ENCODE peak calls at places on chromosome 22, in seven cellular contexts. P, D, I, O, L, B and W are unnamed samples.

GRCh38 chr22:48121984-48122383 is 1359.5 kb downstream of the TBC1D22A start:
- DNase-seq in P (no peak), D (no peak), I (no peak), O (no peak), L (no peak), B (no peak), W (no peak)

GRCh38 chr22:45036154-45036553 is 26.3 kb upstream of the PHF21B start:
- DNase-seq in P (no peak), D (no peak), I (no peak), O (no peak), L (peak), B (no peak), W (no peak)

GRCh38 chr22:30077279-30077678 is 3.0 kb upstream of the HORMAD2 start:
- DNase-seq in P (no peak), D (no peak), I (no peak), O (no peak), L (no peak), B (no peak), W (no peak)

GRCh38 chr22:46487318-46487717 is 50.1 kb downstream of the CELSR1 start:
- DNase-seq in P (no peak), D (no peak), I (no peak), O (no peak), L (no peak), B (no peak), W (no peak)

GRCh38 chr22:31882971-31883370 is 61.4 kb upstream of the YWHAH start:
- DNase-seq in P (no peak), D (no peak), I (no peak), O (no peak), L (no peak), B (no peak), W (no peak)

GRCh38 chr22:45212306-45212709 is 28.4 kb downstream of the KIAA0930 start:
- DNase-seq in P (no peak), D (peak), I (no peak), O (peak), L (peak), B (peak), W (no peak)

GRCh38 chr22:19070397-19071169 is 51.6 kb downstream of the DGCR2 start:
- DNase-seq in P (no peak), D (no peak), I (no peak), O (no peak), L (no peak), B (no peak), W (no peak)

GRCh38 chr22:36443198-36443770 is 38.2 kb downstream of the TXN2 start:
- DNase-seq in P (no peak), D (no peak), I (no peak), O (no peak), L (no peak), B (no peak), W (no peak)

GRCh38 chr22:36160499-36160942 is at the start of gene APOL3:
- DNase-seq in P (no peak), D (no peak), I (peak), O (peak), L (peak), B (peak), W (no peak)

GRCh38 chr22:45304971-45305370 is 4.8 kb upstream of the FAM118A start:
- DNase-seq in P (no peak), D (no peak), I (no peak), O (no peak), L (no peak), B (no peak), W (no peak)

GRCh38 chr22:29391546-29391945 is 3.2 kb upstream of the AP1B1 start:
- DNase-seq in P (no peak), D (no peak), I (no peak), O (no peak), L (no peak), B (no peak), W (no peak)

GRCh38 chr22:24271406-24271760 is 752 bp downstream of the SPECC1L start:
- DNase-seq in P (no peak), D (no peak), I (no peak), O (no peak), L (peak), B (no peak), W (no peak)

GRCh38 chr22:17191163-17191562 is 28.1 kb downstream of the ADA2 start:
- DNase-seq in P (no peak), D (no peak), I (no peak), O (no peak), L (peak), B (no peak), W (no peak)

GRCh38 chr22:17705565-17706450 is 67.3 kb downstream of the BCL2L13 start:
- DNase-seq in P (no peak), D (no peak), I (no peak), O (no peak), L (peak), B (no peak), W (no peak)

GRCh38 chr22:39927544-39927943 is 26.7 kb downstream of the GRAP2 start:
- DNase-seq in P (no peak), D (no peak), I (no peak), O (no peak), L (no peak), B (no peak), W (no peak)

GRCh38 chr22:23691748-23692423 is 1.1 kb downstream of the RGL4 start:
- DNase-seq in P (no peak), D (no peak), I (no peak), O (peak), L (no peak), B (no peak), W (no peak)

GRCh38 chr22:50576070-50576469 is 2.2 kb downstream of the CPT1B start:
- DNase-seq in P (peak), D (peak), I (no peak), O (no peak), L (peak), B (no peak), W (no peak)

GRCh38 chr22:45208993-45209838 is 31.5 kb downstream of the KIAA0930 start:
- DNase-seq in P (no peak), D (no peak), I (no peak), O (no peak), L (peak), B (no peak), W (no peak)

GRCh38 chr22:21712751-21713427 is 22.7 kb downstream of the YPEL1 start:
- DNase-seq in P (peak), D (peak), I (no peak), O (peak), L (peak), B (peak), W (no peak)

GRCh38 chr22:21713428-21714058 is 22.1 kb downstream of the YPEL1 start:
- DNase-seq in P (no peak), D (no peak), I (peak), O (no peak), L (no peak), B (no peak), W (no peak)

GRCh38 chr22:21711851-21712250 is 23.7 kb downstream of the YPEL1 start:
- DNase-seq in P (no peak), D (no peak), I (no peak), O (no peak), L (no peak), B (no peak), W (no peak)

GRCh38 chr22:21714784-21715183 is 20.8 kb downstream of the YPEL1 start:
- DNase-seq in P (no peak), D (no peak), I (no peak), O (no peak), L (peak), B (no peak), W (no peak)

GRCh38 chr22:21714059-21714770 is 21.4 kb downstream of the YPEL1 start:
- DNase-seq in P (no peak), D (no peak), I (no peak), O (no peak), L (no peak), B (no peak), W (no peak)
- H3K27ac ChIP-seq in P (no peak), D (no peak), I (no peak), O (no peak), L (no peak), B (no peak), W (no peak)

DNA sequence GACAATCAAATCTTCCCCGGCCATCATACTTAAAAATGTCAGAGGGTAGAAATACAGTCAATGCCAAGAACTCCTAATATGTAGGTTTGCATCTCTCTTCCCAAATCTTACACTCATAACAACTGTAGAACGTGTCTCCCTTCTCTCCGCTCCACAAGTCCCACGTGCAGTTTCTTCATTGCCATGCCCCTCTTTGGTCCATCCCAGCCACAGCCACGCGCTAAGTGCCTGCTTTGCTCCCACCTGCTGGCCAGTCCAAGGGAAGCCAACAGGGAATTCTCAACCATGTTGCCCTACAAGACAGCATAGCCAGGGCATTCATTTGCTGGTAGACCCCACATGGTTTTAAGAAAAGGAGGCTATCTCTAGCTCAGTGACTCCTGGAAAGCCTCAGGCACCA is 420.6 kb upstream of the ISX start:
- DNase-seq in P (no peak), D (no peak), I (no peak), O (no peak), L (no peak), B (no peak), W (no peak)
- TF ChIP-seq CTCF in P (no peak), D (no peak), I (no peak), O (no peak), L (no peak), B (no peak), W (no peak)

DNA sequence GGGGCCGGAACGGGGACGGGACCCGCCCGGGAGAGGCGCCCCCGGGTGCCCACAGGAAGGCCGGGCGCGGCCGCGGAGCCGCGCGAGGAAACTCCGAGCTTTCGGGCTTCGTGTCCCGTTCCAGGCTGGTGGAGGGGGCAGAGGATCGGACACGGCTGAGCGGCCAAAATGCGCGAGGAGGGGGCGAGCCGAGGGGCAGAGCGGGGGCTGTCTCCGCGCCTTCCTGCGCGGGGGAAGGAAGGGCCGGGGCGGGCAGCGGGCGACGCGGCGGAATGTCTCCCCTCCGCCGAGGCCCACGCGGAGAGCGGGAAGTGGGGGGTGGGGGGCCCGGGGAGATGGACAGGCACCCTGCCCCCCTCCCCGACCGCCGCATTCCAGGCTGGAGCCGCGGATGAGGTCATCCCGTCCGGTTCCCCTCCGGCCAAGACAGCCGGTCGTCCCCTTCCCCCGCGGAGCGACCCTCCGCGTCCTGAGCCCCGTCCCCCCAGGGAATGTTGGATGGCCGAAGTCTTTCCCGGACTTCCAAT is 465 bp downstream of the CDC42EP1 start:
- DNase-seq in P (no peak), D (no peak), I (no peak), O (no peak), L (peak), B (peak), W (no peak)
- TF ChIP-seq POLR2A in P (no peak), D (no peak), I (no peak), O (no peak), L (peak), B (no peak), W (no peak)

DNA sequence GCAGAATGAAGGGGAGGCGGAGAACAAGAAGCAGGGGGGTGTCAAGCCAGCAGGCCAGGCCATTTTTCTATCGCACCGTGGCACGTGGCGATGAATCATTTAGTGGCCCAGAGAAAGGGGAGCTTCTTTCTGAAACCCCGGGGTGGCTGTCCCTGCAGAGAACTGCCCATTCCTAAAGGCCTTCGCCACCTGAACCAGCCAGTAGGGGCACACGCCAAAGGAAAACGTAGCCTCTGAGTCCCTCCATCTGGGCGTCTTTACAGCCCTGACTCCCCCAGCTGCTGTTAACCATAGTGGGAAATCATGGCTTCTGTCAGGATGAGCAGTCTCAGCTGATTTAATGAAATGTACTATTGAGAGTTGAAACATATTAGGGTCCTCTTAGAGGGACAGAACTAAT is 8.9 kb downstream of the ASPHD2 start:
- DNase-seq in P (no peak), D (no peak), I (no peak), O (no peak), L (no peak), B (no peak), W (no peak)
- H3K27ac ChIP-seq in P (no peak), D (no peak), I (no peak), O (no peak), L (no peak), B (no peak), W (peak)

DNA sequence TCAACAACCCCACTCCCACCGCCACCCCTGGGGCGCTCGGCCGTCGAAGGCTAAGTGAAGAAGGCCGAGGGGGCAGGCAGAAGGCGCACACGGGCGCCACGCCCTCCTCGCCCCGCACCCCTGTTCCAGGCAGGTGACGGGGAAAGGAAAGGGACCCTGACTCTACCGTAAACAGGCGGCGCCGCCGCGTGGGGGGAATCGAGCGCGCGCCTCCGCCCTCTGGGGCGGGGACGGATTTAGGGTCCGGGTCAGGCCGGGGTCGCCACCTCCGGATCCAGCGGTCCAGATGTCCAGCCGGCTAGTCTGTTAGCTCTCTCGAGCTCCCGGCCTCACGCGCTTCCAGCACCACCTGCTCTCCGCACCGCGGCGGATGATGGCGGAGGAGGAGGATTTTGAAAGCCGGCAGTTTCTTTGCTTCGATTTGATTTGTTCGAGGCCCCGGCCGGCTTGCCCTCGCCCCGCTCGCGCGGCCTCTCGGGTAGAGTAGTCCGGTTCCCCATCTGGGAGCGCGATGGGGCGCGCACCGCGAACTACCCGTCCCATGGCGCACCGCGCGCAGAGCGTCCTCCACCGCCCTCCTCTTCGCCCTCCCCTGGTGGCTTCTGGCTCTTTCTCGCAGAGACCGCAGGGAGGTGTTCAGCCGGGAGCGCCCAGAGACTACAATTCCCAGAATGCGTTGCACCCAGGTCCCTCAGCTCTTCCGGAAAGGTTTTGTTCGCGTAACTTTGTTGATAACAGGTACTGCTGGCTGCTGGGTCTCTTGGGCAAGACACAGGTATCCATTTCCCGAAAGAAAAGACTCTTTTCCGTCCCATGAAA is at the start of gene RANGAP1:
- DNase-seq in P (peak), D (peak), I (peak), O (peak), L (peak), B (peak), W (peak)
- TF ChIP-seq CTCF in P (no peak), D (no peak), I (no peak), O (peak), L (peak), B (peak), W (peak)

GRCh38 chr22:42617155-42617983 is 2.7 kb upstream of the POLDIP3 start:
- DNase-seq in P (no peak), D (no peak), I (no peak), O (no peak), L (no peak), B (no peak), W (no peak)
- TF ChIP-seq POLR2A in P (no peak), D (no peak), I (peak), O (no peak), L (no peak), B (no peak), W (no peak)

GRCh38 chr22:27919943-27920755 is 1.1 kb upstream of the PITPNB start:
- DNase-seq in P (no peak), D (peak), I (no peak), O (peak), L (peak), B (peak), W (no peak)

GRCh38 chr22:27919222-27919942 is at the start of gene PITPNB:
- DNase-seq in P (peak), D (peak), I (peak), O (peak), L (peak), B (peak), W (peak)

GRCh38 chr22:27913162-27913741 is 5.8 kb downstream of the PITPNB start:
- DNase-seq in P (no peak), D (no peak), I (no peak), O (no peak), L (peak), B (no peak), W (no peak)

GRCh38 chr22:27918351-27919221 is 470 bp downstream of the PITPNB start:
- DNase-seq in P (no peak), D (peak), I (no peak), O (peak), L (peak), B (peak), W (no peak)
- H3K27ac ChIP-seq in P (peak), D (peak), I (peak), O (peak), L (peak), B (peak), W (peak)

GRCh38 chr22:49549256-49549655 is 278.4 kb downstream of the BRD1 start:
- DNase-seq in P (no peak), D (no peak), I (no peak), O (no peak), L (no peak), B (no peak), W (no peak)

GRCh38 chr22:49549851-49550430 is 277.7 kb downstream of the BRD1 start:
- DNase-seq in P (no peak), D (no peak), I (no peak), O (peak), L (no peak), B (peak), W (no peak)

GRCh38 chr22:49547751-49548239 is 279.9 kb downstream of the BRD1 start:
- DNase-seq in P (no peak), D (no peak), I (no peak), O (peak), L (no peak), B (peak), W (no peak)

GRCh38 chr22:49546811-49547585 is 280.7 kb downstream of the BRD1 start:
- DNase-seq in P (no peak), D (no peak), I (no peak), O (peak), L (no peak), B (no peak), W (no peak)

GRCh38 chr22:49548356-49549202 is 279.1 kb downstream of the BRD1 start:
- DNase-seq in P (no peak), D (no peak), I (no peak), O (peak), L (no peak), B (peak), W (no peak)
- TF ChIP-seq CTCF in P (peak), D (no peak), I (no peak), O (no peak), L (no peak), B (no peak), W (no peak)

DNA sequence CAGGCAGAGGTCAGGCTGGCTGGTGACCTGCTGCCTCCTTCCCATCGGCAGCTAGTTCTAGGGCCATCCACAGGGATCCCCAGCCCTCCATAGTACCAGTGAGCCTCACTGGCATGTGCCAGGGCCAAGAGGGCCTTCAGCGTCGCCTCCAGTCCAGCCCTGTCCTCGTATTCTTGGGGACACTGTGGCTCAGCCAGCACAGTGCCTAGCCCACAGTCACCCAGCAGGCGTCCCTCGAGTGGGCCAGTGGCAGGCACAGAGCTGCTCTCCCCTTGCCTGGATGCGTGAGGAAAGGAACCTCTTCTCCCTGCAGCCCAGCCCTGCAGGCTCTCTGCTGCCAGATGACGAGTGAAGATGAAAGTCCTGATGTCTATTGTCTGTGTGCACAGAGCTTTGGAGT is 10.6 kb upstream of the SH3BP1 start:
- DNase-seq in P (no peak), D (no peak), I (no peak), O (no peak), L (no peak), B (no peak), W (no peak)
- TF ChIP-seq POLR2A in P (no peak), D (no peak), I (no peak), O (no peak), L (no peak), B (no peak), W (no peak)

GRCh38 chr22:20234760-20235452 is 33.2 kb downstream of the RTN4R start:
- DNase-seq in P (no peak), D (no peak), I (no peak), O (no peak), L (no peak), B (no peak), W (no peak)
- H3K27ac ChIP-seq in P (no peak), D (no peak), I (no peak), O (no peak), L (no peak), B (no peak), W (no peak)